ENCODE peak calls at places on chromosome 10, in eight cellular contexts. Z is sciatic nerve; B is aorta; U is RPMI8226; T is AG04450; Y is stimulated activated CD4-positive, alpha-beta T cell treated with anti-CD3 and anti-CD28 coated beads, TNF-alpha, amount 100 ng/mL, for 4 hours; Q is MCF 10A; X is fibroblast of lung. K is an unnamed sample.

GRCh38 chr10:8392216-8392615 is 337.7 kb downstream of the GATA3 start:
- DNase-seq in Z (no peak), B (no peak), U (no peak), T (no peak), Y (no peak), Q (no peak), X (peak), K (no peak)

GRCh38 chr10:2994562-2994961 is 72.8 kb upstream of the PFKP start:
- DNase-seq in Z (no peak), B (no peak), U (no peak), T (no peak), Y (no peak), Q (no peak), X (peak), K (peak)

GRCh38 chr10:4527281-4527960 is 298.6 kb upstream of the AKR1E2 start:
- DNase-seq in Z (no peak), B (no peak), U (no peak), T (no peak), Y (no peak), Q (no peak), X (peak), K (no peak)

GRCh38 chr10:119761106-119761505 is 35.3 kb downstream of the INPP5F start:
- DNase-seq in Z (no peak), B (no peak), U (no peak), T (peak), Y (no peak), Q (peak), X (peak), K (peak)

GRCh38 chr10:12656518-12657142 is 307.3 kb downstream of the CAMK1D start:
- DNase-seq in Z (no peak), B (no peak), U (peak), T (peak), Y (no peak), Q (peak), X (peak), K (peak)

GRCh38 chr10:79628988-79629954 is 18.5 kb downstream of the SFTPA1 start:
- DNase-seq in Z (no peak), B (no peak), U (no peak), T (no peak), Y (no peak), Q (no peak), X (no peak), K (no peak)

GRCh38 chr10:93577565-93577964 is 11.1 kb downstream of the FFAR4 start:
- DNase-seq in Z (no peak), B (no peak), U (no peak), T (no peak), Y (no peak), Q (no peak), X (no peak), K (no peak)

GRCh38 chr10:104235801-104236200 is 3.6 kb upstream of the CFAP43 start:
- DNase-seq in Z (no peak), B (no peak), U (no peak), T (no peak), Y (no peak), Q (no peak), X (no peak), K (no peak)

GRCh38 chr10:110067960-110068770 is 60.4 kb downstream of the ADD3 start:
- DNase-seq in Z (no peak), B (peak), U (no peak), T (no peak), Y (no peak), Q (peak), X (peak), K (no peak)

GRCh38 chr10:62268399-62269076 is at the start of gene RTKN2:
- DNase-seq in Z (peak), B (peak), U (peak), T (peak), Y (peak), Q (peak), X (peak), K (no peak)

GRCh38 chr10:128624656-128625530 is 498.7 kb upstream of the MKI67 start:
- DNase-seq in Z (no peak), B (no peak), U (no peak), T (no peak), Y (no peak), Q (peak), X (no peak), K (no peak)

GRCh38 chr10:27637601-27638000 is 108.0 kb downstream of the MKX start:
- DNase-seq in Z (no peak), B (no peak), U (no peak), T (no peak), Y (no peak), Q (no peak), X (no peak), K (no peak)

GRCh38 chr10:112402917-112403316 is 29.0 kb downstream of the ACSL5 start:
- DNase-seq in Z (no peak), B (no peak), U (no peak), T (no peak), Y (no peak), Q (no peak), X (no peak), K (no peak)

GRCh38 chr10:119539359-119539651 is 3.2 kb downstream of the RGS10 start:
- DNase-seq in Z (peak), B (no peak), U (no peak), T (no peak), Y (no peak), Q (no peak), X (no peak), K (no peak)

GRCh38 chr10:106765355-106765754 is 399.2 kb downstream of the SORCS1 start:
- DNase-seq in Z (no peak), B (no peak), U (no peak), T (no peak), Y (no peak), Q (no peak), X (no peak), K (no peak)

GRCh38 chr10:11870461-11870780 is 47.3 kb downstream of the PROSER2 start:
- DNase-seq in Z (no peak), B (peak), U (no peak), T (no peak), Y (no peak), Q (no peak), X (no peak), K (no peak)

GRCh38 chr10:17671307-17671706 is 27.4 kb downstream of the STAM start:
- DNase-seq in Z (no peak), B (no peak), U (no peak), T (no peak), Y (no peak), Q (no peak), X (peak), K (no peak)

GRCh38 chr10:116272497-116273221 is at the start of gene GFRA1:
- DNase-seq in Z (peak), B (peak), U (no peak), T (no peak), Y (no peak), Q (no peak), X (peak), K (no peak)

GRCh38 chr10:113454341-113455061 is 98.4 kb upstream of the HABP2 start:
- DNase-seq in Z (peak), B (peak), U (peak), T (no peak), Y (no peak), Q (peak), X (peak), K (no peak)

GRCh38 chr10:12348870-12349627 is at the start of gene CAMK1D:
- DNase-seq in Z (peak), B (peak), U (peak), T (peak), Y (peak), Q (peak), X (peak), K (no peak)

GRCh38 chr10:61642692-61643091 is 20.0 kb upstream of the CABCOCO1 start:
- DNase-seq in Z (no peak), B (no peak), U (no peak), T (no peak), Y (no peak), Q (peak), X (peak), K (no peak)

GRCh38 chr10:51014680-51015425 is 59.4 kb upstream of the PRKG1 start:
- DNase-seq in Z (no peak), B (no peak), U (no peak), T (no peak), Y (no peak), Q (no peak), X (no peak), K (no peak)

GRCh38 chr10:110843031-110843430 is 28.7 kb upstream of the PDCD4 start:
- DNase-seq in Z (no peak), B (no peak), U (peak), T (no peak), Y (no peak), Q (no peak), X (no peak), K (no peak)

GRCh38 chr10:44051584-44052385 is 333.1 kb downstream of the CXCL12 start:
- DNase-seq in Z (no peak), B (no peak), U (no peak), T (peak), Y (no peak), Q (peak), X (peak), K (no peak)

GRCh38 chr10:25725917-25726716 is 207.9 kb upstream of the MYO3A start:
- DNase-seq in Z (no peak), B (no peak), U (peak), T (no peak), Y (no peak), Q (peak), X (peak), K (no peak)

GRCh38 chr10:126598009-126598408 is 72.5 kb downstream of the C10orf90 start:
- DNase-seq in Z (no peak), B (no peak), U (peak), T (no peak), Y (no peak), Q (peak), X (peak), K (no peak)

GRCh38 chr10:123884907-123885381 is 6.7 kb downstream of the CPXM2 start:
- DNase-seq in Z (no peak), B (no peak), U (no peak), T (no peak), Y (no peak), Q (no peak), X (no peak), K (no peak)

GRCh38 chr10:68871731-68872342 is 29.3 kb upstream of the DDX50 start:
- DNase-seq in Z (no peak), B (no peak), U (no peak), T (peak), Y (no peak), Q (peak), X (peak), K (peak)

GRCh38 chr10:116545122-116545521 is 609 bp upstream of the PNLIP start:
- DNase-seq in Z (no peak), B (no peak), U (no peak), T (no peak), Y (no peak), Q (no peak), X (no peak), K (no peak)

GRCh38 chr10:98029149-98030092 is 1.0 kb downstream of the CRTAC1 start:
- DNase-seq in Z (no peak), B (no peak), U (no peak), T (no peak), Y (no peak), Q (no peak), X (no peak), K (no peak)

GRCh38 chr10:114388275-114388674 is 16.0 kb downstream of the AFAP1L2 start:
- DNase-seq in Z (no peak), B (no peak), U (no peak), T (no peak), Y (no peak), Q (no peak), X (peak), K (no peak)

GRCh38 chr10:13758302-13758701 is 171.5 kb downstream of the PRPF18 start:
- DNase-seq in Z (no peak), B (no peak), U (no peak), T (no peak), Y (no peak), Q (peak), X (peak), K (peak)

GRCh38 chr10:95789928-95790327 is 34.0 kb downstream of the ENTPD1 start:
- DNase-seq in Z (no peak), B (no peak), U (no peak), T (no peak), Y (no peak), Q (peak), X (peak), K (no peak)

GRCh38 chr10:15439381-15439837 is 68.3 kb upstream of the FAM171A1 start:
- DNase-seq in Z (no peak), B (peak), U (no peak), T (no peak), Y (no peak), Q (no peak), X (peak), K (no peak)